ENCODE peak calls at places on chromosome 21, in ten cellular contexts. One of them, this sample, is unnamed.

GRCh38 chr21:17440955-17441354 is 71.9 kb upstream of the CXADR start:
- DNase-seq in esophagus squamous epithelium: no peak
- DNase-seq in H1: no peak
- DNase-seq in cardiac muscle cell: no peak
- DNase-seq in lower lobe of right lung: no peak
- DNase-seq in H9: no peak
- DNase-seq in sigmoid colon: no peak
- DNase-seq in SJSA1: no peak
- DNase-seq in tibial nerve: no peak
- DNase-seq in CD8-positive, alpha-beta memory T cell: no peak
- DNase-seq in this sample: no peak

GRCh38 chr21:35479529-35479928 is 430.4 kb upstream of the RUNX1 start:
- DNase-seq in sigmoid colon: no peak
- DNase-seq in H1: no peak
- DNase-seq in lower lobe of right lung: no peak
- DNase-seq in H9: no peak
- DNase-seq in cardiac muscle cell: no peak
- DNase-seq in CD8-positive, alpha-beta memory T cell: no peak
- DNase-seq in SJSA1: no peak
- DNase-seq in tibial nerve: no peak
- DNase-seq in esophagus squamous epithelium: no peak
- DNase-seq in this sample: no peak

GRCh38 chr21:31538821-31539220 is 120.7 kb upstream of the SOD1 start:
- DNase-seq in cardiac muscle cell: no peak
- DNase-seq in lower lobe of right lung: no peak
- DNase-seq in sigmoid colon: no peak
- DNase-seq in H9: no peak
- DNase-seq in CD8-positive, alpha-beta memory T cell: no peak
- DNase-seq in H1: no peak
- DNase-seq in esophagus squamous epithelium: no peak
- DNase-seq in SJSA1: no peak
- DNase-seq in tibial nerve: no peak
- DNase-seq in this sample: no peak

GRCh38 chr21:34887729-34888568 is 161.2 kb downstream of the RUNX1 start:
- DNase-seq in H1: no peak
- DNase-seq in sigmoid colon: peak
- DNase-seq in lower lobe of right lung: peak
- DNase-seq in SJSA1: peak
- DNase-seq in CD8-positive, alpha-beta memory T cell: peak
- DNase-seq in cardiac muscle cell: peak
- DNase-seq in esophagus squamous epithelium: no peak
- DNase-seq in tibial nerve: peak
- DNase-seq in H9: peak
- DNase-seq in this sample: peak

GRCh38 chr21:33901421-33902288 is 13.9 kb downstream of the ATP5PO start:
- DNase-seq in CD8-positive, alpha-beta memory T cell: no peak
- DNase-seq in H1: peak
- DNase-seq in tibial nerve: peak
- DNase-seq in H9: peak
- DNase-seq in sigmoid colon: peak
- DNase-seq in cardiac muscle cell: peak
- DNase-seq in SJSA1: peak
- DNase-seq in lower lobe of right lung: no peak
- DNase-seq in esophagus squamous epithelium: no peak
- DNase-seq in this sample: peak

GRCh38 chr21:15850645-15851044 is 120.9 kb downstream of the USP25 start:
- DNase-seq in lower lobe of right lung: no peak
- DNase-seq in esophagus squamous epithelium: no peak
- DNase-seq in cardiac muscle cell: peak
- DNase-seq in SJSA1: no peak
- DNase-seq in tibial nerve: no peak
- DNase-seq in H9: no peak
- DNase-seq in H1: no peak
- DNase-seq in CD8-positive, alpha-beta memory T cell: no peak
- DNase-seq in sigmoid colon: no peak
- DNase-seq in this sample: no peak

GRCh38 chr21:26715878-26716506 is 129.2 kb downstream of the ADAMTS1 start:
- DNase-seq in H1: peak
- DNase-seq in tibial nerve: peak
- DNase-seq in esophagus squamous epithelium: no peak
- DNase-seq in sigmoid colon: no peak
- DNase-seq in H9: peak
- DNase-seq in lower lobe of right lung: peak
- DNase-seq in SJSA1: peak
- DNase-seq in CD8-positive, alpha-beta memory T cell: no peak
- DNase-seq in cardiac muscle cell: peak
- DNase-seq in this sample: no peak

GRCh38 chr21:39932335-39932734 is 65.1 kb downstream of the PCP4 start:
- DNase-seq in tibial nerve: no peak
- DNase-seq in H1: no peak
- DNase-seq in sigmoid colon: no peak
- DNase-seq in esophagus squamous epithelium: no peak
- DNase-seq in cardiac muscle cell: no peak
- DNase-seq in CD8-positive, alpha-beta memory T cell: no peak
- DNase-seq in SJSA1: no peak
- DNase-seq in lower lobe of right lung: no peak
- DNase-seq in H9: no peak
- DNase-seq in this sample: no peak

GRCh38 chr21:10511116-10511515 is 10.3 kb upstream of the TPTE start:
- DNase-seq in lower lobe of right lung: no peak
- DNase-seq in tibial nerve: no peak
- DNase-seq in cardiac muscle cell: no peak
- DNase-seq in CD8-positive, alpha-beta memory T cell: no peak
- DNase-seq in SJSA1: no peak
- DNase-seq in H1: no peak
- DNase-seq in esophagus squamous epithelium: no peak
- DNase-seq in H9: no peak
- DNase-seq in sigmoid colon: no peak
- DNase-seq in this sample: no peak

GRCh38 chr21:26148071-26148470 is 22.5 kb downstream of the APP start:
- DNase-seq in esophagus squamous epithelium: no peak
- DNase-seq in H9: peak
- DNase-seq in sigmoid colon: no peak
- DNase-seq in H1: no peak
- DNase-seq in tibial nerve: no peak
- DNase-seq in CD8-positive, alpha-beta memory T cell: no peak
- DNase-seq in lower lobe of right lung: no peak
- DNase-seq in cardiac muscle cell: peak
- DNase-seq in SJSA1: peak
- DNase-seq in this sample: no peak

GRCh38 chr21:43332872-43333300 is 94.0 kb downstream of the SIK1 start:
- DNase-seq in cardiac muscle cell: peak
- DNase-seq in CD8-positive, alpha-beta memory T cell: no peak
- DNase-seq in H9: no peak
- DNase-seq in esophagus squamous epithelium: no peak
- DNase-seq in H1: no peak
- DNase-seq in SJSA1: no peak
- DNase-seq in tibial nerve: no peak
- DNase-seq in sigmoid colon: no peak
- DNase-seq in lower lobe of right lung: no peak
- DNase-seq in this sample: no peak

GRCh38 chr21:29148535-29148934 is 18.1 kb downstream of the MAP3K7CL start:
- DNase-seq in H1: no peak
- DNase-seq in lower lobe of right lung: no peak
- DNase-seq in tibial nerve: no peak
- DNase-seq in sigmoid colon: no peak
- DNase-seq in CD8-positive, alpha-beta memory T cell: no peak
- DNase-seq in esophagus squamous epithelium: no peak
- DNase-seq in cardiac muscle cell: peak
- DNase-seq in H9: no peak
- DNase-seq in SJSA1: no peak
- DNase-seq in this sample: peak

GRCh38 chr21:8991088-8991907 is 1530.1 kb upstream of the TPTE start:
- DNase-seq in SJSA1: no peak
- DNase-seq in H1: no peak
- DNase-seq in cardiac muscle cell: no peak
- DNase-seq in sigmoid colon: peak
- DNase-seq in lower lobe of right lung: no peak
- DNase-seq in CD8-positive, alpha-beta memory T cell: no peak
- DNase-seq in esophagus squamous epithelium: no peak
- DNase-seq in tibial nerve: no peak
- DNase-seq in H9: peak
- DNase-seq in this sample: no peak

GRCh38 chr21:15063081-15063820 is 1.5 kb downstream of the NRIP1 start:
- DNase-seq in lower lobe of right lung: no peak
- DNase-seq in tibial nerve: no peak
- DNase-seq in sigmoid colon: no peak
- DNase-seq in H9: no peak
- DNase-seq in SJSA1: no peak
- DNase-seq in CD8-positive, alpha-beta memory T cell: no peak
- DNase-seq in H1: no peak
- DNase-seq in esophagus squamous epithelium: no peak
- DNase-seq in cardiac muscle cell: peak
- DNase-seq in this sample: no peak

GRCh38 chr21:31543191-31543590 is 116.3 kb upstream of the SOD1 start:
- DNase-seq in H9: no peak
- DNase-seq in sigmoid colon: no peak
- DNase-seq in tibial nerve: peak
- DNase-seq in SJSA1: peak
- DNase-seq in esophagus squamous epithelium: no peak
- DNase-seq in lower lobe of right lung: no peak
- DNase-seq in H1: no peak
- DNase-seq in CD8-positive, alpha-beta memory T cell: no peak
- DNase-seq in cardiac muscle cell: peak
- DNase-seq in this sample: no peak

DNA sequence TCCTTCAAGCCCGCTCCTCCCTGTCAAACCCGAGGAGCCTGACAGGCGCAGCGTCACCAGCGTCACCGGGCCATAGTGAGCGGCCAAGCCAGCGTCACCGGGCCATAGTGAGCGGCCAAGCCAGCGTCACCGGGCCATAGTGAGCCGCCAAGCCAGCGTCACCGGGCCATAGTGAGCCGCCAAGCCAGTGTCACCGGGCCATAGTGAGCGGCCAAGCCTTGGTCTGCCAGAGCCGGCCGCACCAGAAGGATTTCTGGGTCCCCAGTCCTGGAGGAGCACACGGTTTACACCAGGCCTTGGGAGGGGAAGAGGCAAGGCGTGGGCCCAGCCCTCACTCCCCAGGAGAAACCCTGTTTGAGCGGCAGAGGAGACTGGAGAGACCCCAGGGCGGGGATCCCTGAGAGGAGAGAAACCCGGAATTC is 39.8 kb upstream of the COL18A1 start:
- DNase-seq in lower lobe of right lung: no peak
- DNase-seq in CD8-positive, alpha-beta memory T cell: no peak
- DNase-seq in SJSA1: no peak
- DNase-seq in tibial nerve: no peak
- DNase-seq in cardiac muscle cell: no peak
- DNase-seq in esophagus squamous epithelium: no peak
- DNase-seq in H1: no peak
- DNase-seq in sigmoid colon: no peak
- DNase-seq in H9: no peak
- DNase-seq in this sample: no peak
- H3K27ac ChIP-seq in lower lobe of right lung: peak
- H3K27ac ChIP-seq in CD8-positive, alpha-beta memory T cell: no peak
- H3K27ac ChIP-seq in SJSA1: peak
- H3K27ac ChIP-seq in tibial nerve: peak
- H3K27ac ChIP-seq in cardiac muscle cell: no peak
- H3K27ac ChIP-seq in esophagus squamous epithelium: peak
- H3K27ac ChIP-seq in H1: no peak
- H3K27ac ChIP-seq in sigmoid colon: peak
- H3K27ac ChIP-seq in H9: no peak
- H3K27ac ChIP-seq in this sample: no peak

DNA sequence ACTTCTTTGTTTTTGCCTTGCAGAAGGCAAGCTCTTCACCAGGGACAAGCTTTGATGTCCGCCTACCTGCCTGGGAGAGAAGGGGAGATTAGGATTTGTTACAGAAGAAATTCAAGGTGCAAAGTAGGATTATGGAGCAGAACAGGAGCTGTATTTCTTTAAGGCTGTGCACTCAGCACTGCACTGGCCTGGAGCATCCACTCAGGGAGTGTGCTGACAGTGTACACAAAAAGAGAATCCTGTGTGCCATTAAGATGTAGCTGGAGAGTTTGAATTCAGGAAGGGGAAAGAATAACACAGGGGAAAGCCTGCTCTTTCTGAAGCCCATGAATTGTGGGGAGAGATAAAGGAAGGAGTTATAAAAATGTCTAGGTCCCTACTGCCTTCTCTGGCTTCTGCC is 137.7 kb upstream of the ETS2 start:
- DNase-seq in esophagus squamous epithelium: no peak
- DNase-seq in H9: no peak
- DNase-seq in tibial nerve: no peak
- DNase-seq in cardiac muscle cell: no peak
- DNase-seq in lower lobe of right lung: no peak
- DNase-seq in H1: no peak
- DNase-seq in SJSA1: no peak
- DNase-seq in sigmoid colon: no peak
- DNase-seq in CD8-positive, alpha-beta memory T cell: no peak
- DNase-seq in this sample: no peak
- H3K27ac ChIP-seq in esophagus squamous epithelium: no peak
- H3K27ac ChIP-seq in H9: no peak
- H3K27ac ChIP-seq in tibial nerve: no peak
- H3K27ac ChIP-seq in cardiac muscle cell: no peak
- H3K27ac ChIP-seq in lower lobe of right lung: no peak
- H3K27ac ChIP-seq in H1: no peak
- H3K27ac ChIP-seq in SJSA1: no peak
- H3K27ac ChIP-seq in sigmoid colon: no peak
- H3K27ac ChIP-seq in CD8-positive, alpha-beta memory T cell: no peak
- H3K27ac ChIP-seq in this sample: no peak

GRCh38 chr21:42248783-42249597 is 30.1 kb downstream of the ABCG1 start:
- DNase-seq in cardiac muscle cell: no peak
- DNase-seq in SJSA1: no peak
- DNase-seq in lower lobe of right lung: peak
- DNase-seq in esophagus squamous epithelium: no peak
- DNase-seq in tibial nerve: no peak
- DNase-seq in CD8-positive, alpha-beta memory T cell: no peak
- DNase-seq in H9: no peak
- DNase-seq in H1: no peak
- DNase-seq in sigmoid colon: no peak
- DNase-seq in this sample: no peak
- H3K27ac ChIP-seq in cardiac muscle cell: no peak
- H3K27ac ChIP-seq in SJSA1: no peak
- H3K27ac ChIP-seq in lower lobe of right lung: no peak
- H3K27ac ChIP-seq in esophagus squamous epithelium: no peak
- H3K27ac ChIP-seq in tibial nerve: no peak
- H3K27ac ChIP-seq in CD8-positive, alpha-beta memory T cell: no peak
- H3K27ac ChIP-seq in H9: no peak
- H3K27ac ChIP-seq in H1: no peak
- H3K27ac ChIP-seq in sigmoid colon: no peak
- H3K27ac ChIP-seq in this sample: no peak

DNA sequence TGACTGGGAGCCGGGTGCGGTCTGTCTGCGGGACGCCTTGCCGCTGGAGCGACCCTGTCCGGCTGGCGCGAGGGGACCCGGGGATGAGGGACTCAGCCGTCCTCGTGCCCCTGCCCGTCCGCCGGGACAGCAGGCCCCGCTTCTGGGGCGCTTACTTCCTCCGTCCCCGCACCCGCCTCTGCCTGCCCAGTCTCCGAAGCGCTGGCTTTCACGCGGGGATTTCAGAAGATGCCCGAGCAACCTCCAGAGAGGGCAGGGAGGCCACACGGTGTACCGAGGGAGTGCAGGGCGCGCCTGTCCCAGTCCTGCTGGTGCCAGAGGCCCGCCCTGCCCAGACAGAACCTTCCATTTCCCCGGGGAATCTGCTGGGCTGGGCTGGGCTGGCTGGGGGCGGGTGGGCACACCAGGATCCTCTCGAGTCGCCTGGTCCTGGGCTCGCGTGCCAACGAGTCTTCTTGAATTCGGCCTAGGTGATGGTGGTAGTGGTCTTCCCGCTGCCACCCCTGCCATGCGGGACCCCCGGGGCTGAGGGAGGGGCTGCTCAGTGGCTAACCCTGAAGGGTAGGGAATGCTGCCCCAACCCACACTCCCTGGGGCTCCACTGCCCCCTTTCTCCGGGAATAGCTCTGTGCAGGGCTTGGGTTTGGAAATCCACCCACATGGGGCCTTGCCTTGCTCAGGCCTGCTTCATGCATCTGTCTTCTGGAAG is 2.5 kb upstream of the TRPM2 start:
- DNase-seq in cardiac muscle cell: no peak
- DNase-seq in CD8-positive, alpha-beta memory T cell: no peak
- DNase-seq in lower lobe of right lung: no peak
- DNase-seq in H1: no peak
- DNase-seq in sigmoid colon: no peak
- DNase-seq in esophagus squamous epithelium: no peak
- DNase-seq in SJSA1: no peak
- DNase-seq in H9: peak
- DNase-seq in tibial nerve: no peak
- DNase-seq in this sample: no peak
- H3K27ac ChIP-seq in cardiac muscle cell: no peak
- H3K27ac ChIP-seq in CD8-positive, alpha-beta memory T cell: no peak
- H3K27ac ChIP-seq in lower lobe of right lung: no peak
- H3K27ac ChIP-seq in H1: no peak
- H3K27ac ChIP-seq in sigmoid colon: no peak
- H3K27ac ChIP-seq in esophagus squamous epithelium: no peak
- H3K27ac ChIP-seq in SJSA1: no peak
- H3K27ac ChIP-seq in H9: no peak
- H3K27ac ChIP-seq in tibial nerve: no peak
- H3K27ac ChIP-seq in this sample: no peak

This sample was measured in epithelial cell of prostate.